ENCODE peak calls at places on chromosomes 6 and 20, in five cellular contexts. One of them, this sample, is unnamed.

GRCh38 chr6:20197251-20197650 is 15.0 kb downstream of the MBOAT1 start:
- DNase-seq in mesendoderm: peak
- DNase-seq in neuronal stem cell: no peak
- DNase-seq in IMR-90: no peak
- DNase-seq in trophoblast cell: no peak
- DNase-seq in this sample: peak

GRCh38 chr6:132919476-132919875 is 105.1 kb downstream of the RPS12 start:
- DNase-seq in mesendoderm: no peak
- DNase-seq in neuronal stem cell: no peak
- DNase-seq in IMR-90: peak
- DNase-seq in trophoblast cell: peak
- DNase-seq in this sample: no peak

GRCh38 chr20:62527781-62528180 is 52.0 kb upstream of the GATA5 start:
- DNase-seq in mesendoderm: no peak
- DNase-seq in neuronal stem cell: no peak
- DNase-seq in IMR-90: no peak
- DNase-seq in trophoblast cell: no peak
- DNase-seq in this sample: no peak

GRCh38 chr20:45971425-45971674 is 653 bp downstream of the ZNF335 start:
- DNase-seq in mesendoderm: no peak
- DNase-seq in neuronal stem cell: no peak
- DNase-seq in IMR-90: no peak
- DNase-seq in trophoblast cell: peak
- DNase-seq in this sample: no peak

GRCh38 chr20:57241592-57241991 is 24.8 kb downstream of the BMP7 start:
- DNase-seq in mesendoderm: no peak
- DNase-seq in neuronal stem cell: no peak
- DNase-seq in IMR-90: no peak
- DNase-seq in trophoblast cell: no peak
- DNase-seq in this sample: no peak

GRCh38 chr6:142702501-142703460 is 242.2 kb downstream of the HIVEP2 start:
- DNase-seq in mesendoderm: peak
- DNase-seq in neuronal stem cell: no peak
- DNase-seq in IMR-90: no peak
- DNase-seq in trophoblast cell: peak
- DNase-seq in this sample: no peak

GRCh38 chr6:19945843-19946358 is 108.7 kb downstream of the ID4 start:
- DNase-seq in mesendoderm: no peak
- DNase-seq in neuronal stem cell: no peak
- DNase-seq in IMR-90: no peak
- DNase-seq in trophoblast cell: no peak
- DNase-seq in this sample: no peak

GRCh38 chr6:21947751-21948386 is 349.0 kb downstream of the PRL start:
- DNase-seq in mesendoderm: peak
- DNase-seq in neuronal stem cell: no peak
- DNase-seq in IMR-90: peak
- DNase-seq in trophoblast cell: peak
- DNase-seq in this sample: no peak

GRCh38 chr20:40331699-40332098 is 357.3 kb downstream of the MAFB start:
- DNase-seq in mesendoderm: no peak
- DNase-seq in neuronal stem cell: no peak
- DNase-seq in IMR-90: no peak
- DNase-seq in trophoblast cell: no peak
- DNase-seq in this sample: no peak

GRCh38 chr6:97923249-97923648 is 640.2 kb upstream of the MMS22L start:
- DNase-seq in mesendoderm: no peak
- DNase-seq in neuronal stem cell: no peak
- DNase-seq in IMR-90: no peak
- DNase-seq in trophoblast cell: no peak
- DNase-seq in this sample: no peak

GRCh38 chr20:62493886-62494285 is 18.1 kb upstream of the GATA5 start:
- DNase-seq in mesendoderm: no peak
- DNase-seq in neuronal stem cell: no peak
- DNase-seq in IMR-90: no peak
- DNase-seq in trophoblast cell: no peak
- DNase-seq in this sample: no peak

GRCh38 chr6:157469378-157469777 is 88.4 kb downstream of the ZDHHC14 start:
- DNase-seq in mesendoderm: no peak
- DNase-seq in neuronal stem cell: no peak
- DNase-seq in IMR-90: no peak
- DNase-seq in trophoblast cell: peak
- DNase-seq in this sample: peak

GRCh38 chr6:56889492-56889891 is 65.4 kb upstream of the BEND6 start:
- DNase-seq in mesendoderm: no peak
- DNase-seq in neuronal stem cell: no peak
- DNase-seq in IMR-90: no peak
- DNase-seq in trophoblast cell: no peak
- DNase-seq in this sample: no peak

GRCh38 chr6:36815962-36816735 is 23.1 kb downstream of the CPNE5 start:
- DNase-seq in mesendoderm: no peak
- DNase-seq in neuronal stem cell: no peak
- DNase-seq in IMR-90: no peak
- DNase-seq in trophoblast cell: no peak
- DNase-seq in this sample: no peak

GRCh38 chr6:33710296-33711121 is 991 bp downstream of the UQCC2 start:
- DNase-seq in mesendoderm: peak
- DNase-seq in neuronal stem cell: no peak
- DNase-seq in IMR-90: no peak
- DNase-seq in trophoblast cell: no peak
- DNase-seq in this sample: no peak

GRCh38 chr6:20931093-20931492 is 396.8 kb downstream of the CDKAL1 start:
- DNase-seq in mesendoderm: no peak
- DNase-seq in neuronal stem cell: no peak
- DNase-seq in IMR-90: no peak
- DNase-seq in trophoblast cell: no peak
- DNase-seq in this sample: no peak

GRCh38 chr6:48068326-48069191 is 42.4 kb downstream of the PTCHD4 start:
- DNase-seq in mesendoderm: peak
- DNase-seq in neuronal stem cell: no peak
- DNase-seq in IMR-90: no peak
- DNase-seq in trophoblast cell: peak
- DNase-seq in this sample: peak

GRCh38 chr20:56630506-56631317 is 1.6 kb downstream of the TFAP2C start:
- DNase-seq in mesendoderm: peak
- DNase-seq in neuronal stem cell: no peak
- DNase-seq in IMR-90: no peak
- DNase-seq in trophoblast cell: peak
- DNase-seq in this sample: peak

GRCh38 chr20:52179331-52180166 is 12.0 kb downstream of the ZFP64 start:
- DNase-seq in mesendoderm: no peak
- DNase-seq in neuronal stem cell: no peak
- DNase-seq in IMR-90: no peak
- DNase-seq in trophoblast cell: peak
- DNase-seq in this sample: no peak

GRCh38 chr6:37233541-37233940 is 24.0 kb upstream of the TBC1D22B start:
- DNase-seq in mesendoderm: no peak
- DNase-seq in neuronal stem cell: no peak
- DNase-seq in IMR-90: no peak
- DNase-seq in trophoblast cell: no peak
- DNase-seq in this sample: no peak

GRCh38 chr20:31866221-31866620 is 4.1 kb downstream of the DUSP15 start:
- DNase-seq in mesendoderm: no peak
- DNase-seq in neuronal stem cell: no peak
- DNase-seq in IMR-90: no peak
- DNase-seq in trophoblast cell: no peak
- DNase-seq in this sample: no peak

GRCh38 chr6:112038268-112038667 is 15.6 kb upstream of the CCN6 start:
- DNase-seq in mesendoderm: no peak
- DNase-seq in neuronal stem cell: no peak
- DNase-seq in IMR-90: no peak
- DNase-seq in trophoblast cell: no peak
- DNase-seq in this sample: no peak

GRCh38 chr6:130885392-130886192 is 58.4 kb downstream of the SMLR1 start:
- DNase-seq in mesendoderm: peak
- DNase-seq in neuronal stem cell: peak
- DNase-seq in IMR-90: peak
- DNase-seq in trophoblast cell: peak
- DNase-seq in this sample: peak

GRCh38 chr6:104957301-104958177 is 632 bp downstream of the LIN28B start:
- DNase-seq in mesendoderm: peak
- DNase-seq in neuronal stem cell: peak
- DNase-seq in IMR-90: no peak
- DNase-seq in trophoblast cell: no peak
- DNase-seq in this sample: peak

GRCh38 chr6:12577124-12577845 is 139.3 kb upstream of the PHACTR1 start:
- DNase-seq in mesendoderm: peak
- DNase-seq in neuronal stem cell: no peak
- DNase-seq in IMR-90: peak
- DNase-seq in trophoblast cell: peak
- DNase-seq in this sample: no peak

GRCh38 chr6:113694278-113695077 is 162.7 kb upstream of the MARCKS start:
- DNase-seq in mesendoderm: no peak
- DNase-seq in neuronal stem cell: no peak
- DNase-seq in IMR-90: peak
- DNase-seq in trophoblast cell: peak
- DNase-seq in this sample: no peak

GRCh38 chr6:25302156-25302555 is 23.0 kb downstream of the CARMIL1 start:
- DNase-seq in mesendoderm: no peak
- DNase-seq in neuronal stem cell: no peak
- DNase-seq in IMR-90: no peak
- DNase-seq in trophoblast cell: no peak
- DNase-seq in this sample: no peak
- H2BK5ac ChIP-seq in mesendoderm: no peak
- H2BK5ac ChIP-seq in neuronal stem cell: no peak
- H2BK5ac ChIP-seq in IMR-90: peak
- H2BK5ac ChIP-seq in trophoblast cell: no peak
- H2BK5ac ChIP-seq in this sample: no peak

DNA sequence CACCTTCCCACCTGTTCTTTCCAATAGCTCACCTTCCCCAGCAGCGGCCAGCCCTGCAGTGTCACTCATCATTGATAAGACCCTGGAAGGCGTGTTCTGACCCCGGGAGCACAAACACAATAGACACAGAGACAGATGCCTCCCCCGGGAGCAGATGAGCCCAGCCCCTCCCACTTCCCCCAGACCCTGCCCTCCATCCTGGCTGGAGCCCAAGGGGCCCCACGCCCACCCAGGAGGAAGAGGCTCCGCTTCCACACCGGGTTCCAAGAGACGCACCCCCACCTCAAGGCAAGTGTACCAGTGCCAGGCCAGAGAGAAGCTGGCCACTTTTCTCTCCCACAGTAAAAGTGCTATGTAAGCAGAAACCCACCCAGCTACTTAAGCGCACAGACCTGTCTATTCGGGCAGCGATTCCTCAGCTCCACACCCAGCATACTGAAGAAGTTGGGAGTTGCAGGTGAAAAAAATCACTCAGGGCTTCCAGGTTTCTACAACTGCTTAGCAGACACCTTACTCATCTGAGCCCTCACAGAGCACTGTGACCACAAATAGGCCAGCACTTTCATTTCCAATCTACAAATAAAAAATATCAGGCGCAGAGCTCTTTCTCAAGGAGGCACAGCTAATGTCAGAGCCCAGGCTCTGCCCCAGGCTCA is 93.4 kb upstream of the NXT1 start:
- DNase-seq in mesendoderm: no peak
- DNase-seq in neuronal stem cell: no peak
- DNase-seq in IMR-90: peak
- DNase-seq in trophoblast cell: no peak
- DNase-seq in this sample: no peak
- H2BK5ac ChIP-seq in mesendoderm: no peak
- H2BK5ac ChIP-seq in neuronal stem cell: no peak
- H2BK5ac ChIP-seq in IMR-90: no peak
- H2BK5ac ChIP-seq in trophoblast cell: no peak
- H2BK5ac ChIP-seq in this sample: no peak

GRCh38 chr6:149317656-149318571 is at the start of gene TAB2:
- DNase-seq in mesendoderm: peak
- DNase-seq in neuronal stem cell: peak
- DNase-seq in IMR-90: no peak
- DNase-seq in trophoblast cell: peak
- DNase-seq in this sample: no peak
- H2BK5ac ChIP-seq in mesendoderm: peak
- H2BK5ac ChIP-seq in neuronal stem cell: peak
- H2BK5ac ChIP-seq in IMR-90: peak
- H2BK5ac ChIP-seq in trophoblast cell: peak
- H2BK5ac ChIP-seq in this sample: no peak

GRCh38 chr20:61436674-61437279 is 184.7 kb downstream of the CDH4 start:
- DNase-seq in mesendoderm: peak
- DNase-seq in neuronal stem cell: peak
- DNase-seq in IMR-90: peak
- DNase-seq in trophoblast cell: no peak
- DNase-seq in this sample: peak

GRCh38 chr20:61436268-61436667 is 184.2 kb downstream of the CDH4 start:
- DNase-seq in mesendoderm: peak
- DNase-seq in neuronal stem cell: no peak
- DNase-seq in IMR-90: peak
- DNase-seq in trophoblast cell: no peak
- DNase-seq in this sample: no peak

GRCh38 chr20:61439251-61439650 is 187.2 kb downstream of the CDH4 start:
- DNase-seq in mesendoderm: no peak
- DNase-seq in neuronal stem cell: no peak
- DNase-seq in IMR-90: no peak
- DNase-seq in trophoblast cell: no peak
- DNase-seq in this sample: no peak

GRCh38 chr20:61438285-61438684 is 186.2 kb downstream of the CDH4 start:
- DNase-seq in mesendoderm: no peak
- DNase-seq in neuronal stem cell: no peak
- DNase-seq in IMR-90: no peak
- DNase-seq in trophoblast cell: no peak
- DNase-seq in this sample: no peak

DNA sequence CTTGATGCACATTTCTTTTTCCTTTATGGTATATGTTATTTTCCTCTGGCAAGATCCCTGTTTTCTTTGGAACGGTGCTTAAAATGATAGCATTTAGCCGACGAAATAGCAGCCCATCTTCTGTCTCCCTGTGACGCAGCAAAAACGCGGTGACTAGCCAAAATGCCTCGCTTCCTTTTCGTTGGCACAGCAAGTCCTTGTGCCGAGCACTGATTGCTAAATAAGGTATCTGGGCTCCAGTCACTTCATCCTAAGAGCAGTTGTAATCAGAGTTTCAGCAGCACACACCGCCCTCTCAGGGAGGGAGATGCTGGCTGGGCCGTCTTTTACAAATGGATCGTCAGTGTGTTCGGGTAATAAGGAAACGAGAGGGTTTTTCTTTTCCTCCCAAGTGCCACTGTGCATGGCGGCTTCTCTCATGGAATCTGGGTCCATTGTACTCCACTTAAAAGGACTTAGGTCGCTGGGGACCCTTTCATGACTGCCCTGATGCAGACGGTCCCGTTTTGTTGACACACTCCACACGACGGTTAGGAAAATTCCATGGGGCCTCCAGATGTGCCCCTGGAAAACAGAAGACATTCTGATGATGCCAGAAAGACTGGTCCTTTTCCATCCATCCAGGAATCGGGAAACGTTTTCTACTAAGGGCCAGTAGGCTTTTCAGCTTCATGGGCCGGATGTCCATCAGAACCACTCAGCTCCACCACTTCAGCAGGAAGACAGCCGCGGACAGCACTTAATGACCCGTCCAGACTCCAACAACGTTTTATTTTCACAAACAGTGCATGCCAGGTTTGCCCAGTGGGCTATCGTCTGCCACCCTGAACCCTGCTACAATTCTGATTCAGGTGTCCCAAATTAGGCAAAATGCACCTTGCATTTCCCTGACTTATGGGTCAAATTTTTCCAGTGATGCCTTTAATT is 185.5 kb downstream of the CDH4 start:
- DNase-seq in mesendoderm: peak
- DNase-seq in neuronal stem cell: peak
- DNase-seq in IMR-90: peak
- DNase-seq in trophoblast cell: no peak
- DNase-seq in this sample: peak
- H2BK5ac ChIP-seq in mesendoderm: peak
- H2BK5ac ChIP-seq in neuronal stem cell: peak
- H2BK5ac ChIP-seq in IMR-90: peak
- H2BK5ac ChIP-seq in trophoblast cell: no peak
- H2BK5ac ChIP-seq in this sample: peak

GRCh38 chr6:23027281-23027680 is 457.9 kb downstream of the HDGFL1 start:
- DNase-seq in mesendoderm: no peak
- DNase-seq in neuronal stem cell: no peak
- DNase-seq in IMR-90: no peak
- DNase-seq in trophoblast cell: no peak
- DNase-seq in this sample: no peak
- H2BK5ac ChIP-seq in mesendoderm: no peak
- H2BK5ac ChIP-seq in neuronal stem cell: no peak
- H2BK5ac ChIP-seq in IMR-90: no peak
- H2BK5ac ChIP-seq in trophoblast cell: no peak
- H2BK5ac ChIP-seq in this sample: no peak